ENCODE peak calls at places on chromosomes 3 and 15, in seven cellular contexts. X is hepatocyte, Z is neural progenitor cell, B is lung, C is fibroblast of pulmonary artery, M is fibroblast of lung, J is AG10803. U is an unnamed sample.
A peak's percentile ranks its signal among the peaks of the same experiment; 100 is the strongest.

GRCh38 chr3:185988816-185989175 is 51.0 kb upstream of the TRA2B start:
- DNase-seq in M (no peak), B (no peak), C (no peak), J (no peak), Z (no peak), X (no peak), U (no peak)

GRCh38 chr3:42692667-42693529 is 7.6 kb downstream of the KLHL40 start:
- DNase-seq in Z (no peak), X (no peak), M (no peak), J (no peak), B (no peak), C (no peak), U (no peak)

GRCh38 chr15:75869446-75869845 is 26.2 kb downstream of the UBE2Q2 start:
- DNase-seq in J (no peak), M (no peak), Z (peak; percentile 45), C (no peak), B (no peak), X (no peak), U (no peak)

GRCh38 chr3:121436641-121437040 is 109.1 kb downstream of the POLQ start:
- DNase-seq in C (no peak), X (no peak), M (no peak), J (no peak), B (no peak), Z (no peak), U (no peak)

GRCh38 chr15:60795889-60796288 is 316.9 kb upstream of the ICE2 start:
- DNase-seq in J (no peak), Z (no peak), X (no peak), M (no peak), B (no peak), C (no peak), U (no peak)

GRCh38 chr3:117846238-117846637 is 1136.7 kb downstream of the TUSC7 start:
- DNase-seq in C (no peak), M (no peak), X (no peak), J (no peak), Z (no peak), B (no peak), U (no peak)

GRCh38 chr3:160140756-160141155 is 84.5 kb upstream of the C3orf80 start:
- DNase-seq in Z (no peak), B (no peak), X (no peak), M (no peak), J (no peak), C (no peak), U (no peak)

GRCh38 chr3:111859974-111860859 is 1.2 kb downstream of the PHLDB2 start:
- DNase-seq in Z (peak; percentile 94), B (peak; percentile 79), M (peak; percentile 88), C (peak; percentile 94), X (peak; percentile 87), J (peak; percentile 87), U (peak; percentile 79)

GRCh38 chr3:100042577-100042981 is 71.7 kb downstream of the FILIP1L start:
- DNase-seq in X (no peak), J (peak; percentile 86), M (peak; percentile 94), Z (no peak), B (no peak), C (peak; percentile 87), U (no peak)

GRCh38 chr3:53357457-53357856 is 10.1 kb upstream of the DCP1A start:
- DNase-seq in Z (no peak), B (no peak), M (no peak), J (peak; percentile 22), C (peak; percentile 71), X (no peak), U (no peak)

GRCh38 chr3:172354931-172355499 is 93.2 kb downstream of the GHSR start:
- DNase-seq in C (no peak), X (no peak), B (no peak), Z (no peak), M (no peak), J (no peak), U (no peak)

GRCh38 chr3:126956361-126956760 is 26.6 kb upstream of the PLXNA1 start:
- DNase-seq in C (no peak), X (no peak), M (no peak), J (no peak), Z (no peak), B (no peak), U (no peak)

GRCh38 chr3:130395916-130396315 is 50.4 kb downstream of the COL6A5 start:
- DNase-seq in M (peak; percentile 39), B (no peak), C (peak; percentile 27), Z (no peak), J (peak; percentile 28), X (peak; percentile 43), U (no peak)

GRCh38 chr3:51434746-51435323 is 43.8 kb downstream of the RBM15B start:
- DNase-seq in C (peak; percentile 72), Z (peak; percentile 65), M (peak; percentile 41), J (peak; percentile 45), B (peak; percentile 35), X (peak; percentile 71), U (peak; percentile 71)

GRCh38 chr3:194204036-194204792 is 68.3 kb downstream of the HES1 start:
- DNase-seq in J (no peak), C (no peak), X (peak; percentile 42), Z (peak; percentile 82), M (no peak), B (no peak), U (peak; percentile 28)

GRCh38 chr15:44084728-44085127 is 110.3 kb downstream of the FRMD5 start:
- DNase-seq in Z (no peak), X (no peak), C (no peak), B (no peak), M (peak; percentile 19), J (no peak), U (no peak)

GRCh38 chr3:196274585-196274984 is 12.9 kb downstream of the PCYT1A start:
- DNase-seq in M (peak; percentile 36), X (no peak), Z (no peak), B (no peak), C (no peak), J (no peak), U (no peak)

GRCh38 chr15:79617071-79617470 is 184.9 kb downstream of the MINAR1 start:
- DNase-seq in X (no peak), J (no peak), B (no peak), M (no peak), C (no peak), Z (no peak), U (no peak)

GRCh38 chr3:45864760-45865567 is 21.4 kb upstream of the CCR9 start:
- DNase-seq in B (no peak), Z (no peak), C (no peak), J (no peak), X (no peak), M (no peak), U (no peak)

GRCh38 chr3:133943639-133944131 is 48.0 kb upstream of the RAB6B start:
- DNase-seq in C (peak; percentile 96), B (no peak), Z (no peak), J (peak; percentile 78), M (peak; percentile 99), X (peak; percentile 75), U (no peak)

GRCh38 chr15:48500595-48500994 is 144.9 kb downstream of the FBN1 start:
- DNase-seq in J (peak; percentile 87), C (no peak), Z (no peak), B (no peak), M (peak; percentile 58), X (no peak), U (no peak)

GRCh38 chr3:13539671-13540070 is 9.3 kb upstream of the FBLN2 start:
- DNase-seq in J (no peak), M (no peak), X (no peak), C (no peak), Z (no peak), B (no peak), U (no peak)

GRCh38 chr3:101677436-101678286 is 729 bp upstream of the ZBTB11 start:
- DNase-seq in J (no peak), M (no peak), C (no peak), X (peak; percentile 12), B (no peak), Z (peak; percentile 43), U (no peak)

DNA sequence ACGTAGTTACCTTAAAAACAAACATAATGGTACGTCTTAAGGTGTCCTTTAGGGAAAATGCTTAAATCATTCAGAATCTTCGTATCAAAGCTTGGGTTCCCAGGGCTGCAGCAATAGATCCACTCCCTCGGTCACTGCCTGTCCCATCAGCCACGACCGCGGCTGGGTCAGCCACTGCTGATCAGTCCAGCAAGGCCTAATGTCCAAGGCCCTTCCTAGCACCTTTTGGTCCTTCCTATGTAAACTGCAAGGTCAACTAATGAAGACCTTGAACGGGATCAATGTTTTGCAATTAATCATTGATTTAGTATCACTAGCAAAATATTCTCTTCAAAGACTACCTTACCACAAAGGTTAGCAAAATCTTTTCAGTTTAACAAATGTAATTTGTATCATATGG is 122.2 kb upstream of the IGF1R start:
- DNase-seq in C (no peak), M (no peak), Z (no peak), J (no peak), X (no peak), B (no peak), U (no peak)
- H3K4me3 ChIP-seq in C (no peak overlapping the region), M (no peak overlapping the region), Z (no peak overlapping the region), J (no peak overlapping the region), X (no peak overlapping the region), B (no peak overlapping the region), U (no peak overlapping the region)

GRCh38 chr3:60182697-60183096 is 1068.6 kb downstream of the FHIT start:
- DNase-seq in Z (no peak), C (no peak), X (no peak), M (no peak), J (no peak), B (no peak), U (no peak)
- TF ChIP-seq CTCF in Z (peak; percentile 14), C (no peak), X (no peak), M (no peak), J (no peak), B (no peak), U (no peak)

DNA sequence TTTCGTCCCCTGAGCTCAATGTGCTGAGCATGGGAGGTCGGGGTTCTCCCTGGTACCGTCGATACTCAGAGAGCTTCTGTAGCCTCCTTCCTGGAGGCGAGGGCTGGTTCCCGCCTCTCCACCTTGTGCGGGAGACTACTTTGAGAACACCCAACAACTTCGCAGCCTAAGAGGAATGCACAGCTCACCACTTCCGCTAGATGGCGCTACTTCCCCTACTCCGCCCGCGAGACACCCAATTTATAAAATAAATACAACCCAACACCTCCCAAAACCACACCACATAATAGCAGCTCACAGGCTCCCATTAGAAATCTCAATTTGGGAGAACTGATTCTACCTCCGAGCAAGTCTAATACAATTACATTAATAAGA is 1.2 kb downstream of the RGMA start:
- DNase-seq in J (peak; percentile 43), M (peak; percentile 44), Z (peak; percentile 85), X (peak; percentile 73), B (peak; percentile 75), C (peak; percentile 63), U (peak; percentile 72)
- H3K4me3 ChIP-seq in J (no peak overlapping the region), M (no peak overlapping the region), Z (peak overlapping the region; percentile 99), X (peak overlapping the region; percentile 49), B (no peak overlapping the region), C (no peak overlapping the region), U (peak overlapping the region; percentile 27)

GRCh38 chr3:189502256-189502655 is 128.9 kb upstream of the TP63 start:
- DNase-seq in X (no peak), C (no peak), B (no peak), J (no peak), Z (no peak), M (no peak), U (no peak)

GRCh38 chr3:189502676-189503257 is 128.4 kb upstream of the TP63 start:
- DNase-seq in M (no peak), J (no peak), C (no peak), X (no peak), B (no peak), Z (no peak), U (no peak)

GRCh38 chr3:189500299-189500698 is 130.9 kb upstream of the TP63 start:
- DNase-seq in M (no peak), C (no peak), J (no peak), X (no peak), Z (no peak), B (no peak), U (no peak)

GRCh38 chr3:189498995-189499704 is 132.0 kb upstream of the TP63 start:
- DNase-seq in B (no peak), M (no peak), J (no peak), Z (no peak), C (no peak), X (no peak), U (no peak)

GRCh38 chr3:189500798-189501495 is 130.2 kb upstream of the TP63 start:
- DNase-seq in M (no peak), C (no peak), J (no peak), X (no peak), B (no peak), Z (no peak), U (no peak)
- TF ChIP-seq CTCF in M (no peak), C (no peak), J (no peak), X (no peak), B (no peak), Z (no peak), U (no peak)

U was measured in cardiac muscle cell.